ENCODE peak calls at places on chromosomes 4 and X, in eight cellular contexts. P is ovary, B is coronary artery, A is endothelial cell of umbilical vein, U is NB4, T is heart left ventricle, M is mammary epithelial cell, V is RWPE1. J is an unnamed sample.

GRCh38 chr4:5753766-5754528 is 42.9 kb downstream of the EVC start:
- DNase-seq in P (no peak), B (peak; percentile 71), A (peak; percentile 95), U (peak; percentile 23), T (no peak), M (peak; percentile 57), V (peak; percentile 70), J (no peak)

GRCh38 chr4:163166041-163166579 is 580 bp downstream of the NAF1 start:
- DNase-seq in P (peak; percentile 52), B (peak; percentile 79), A (peak; percentile 73), U (peak; percentile 62), T (peak; percentile 28), M (peak; percentile 55), V (peak; percentile 54), J (peak; percentile 52)

GRCh38 chr4:26701786-26702227 is 117.9 kb downstream of the TBC1D19 start:
- DNase-seq in P (no peak), B (no peak), A (no peak), U (no peak), T (no peak), M (no peak), V (no peak), J (no peak)

GRCh38 chr4:129140521-129140920 is 44.6 kb downstream of the C4orf33 start:
- DNase-seq in P (no peak), B (no peak), A (no peak), U (no peak), T (no peak), M (no peak), V (no peak), J (no peak)

GRCh38 chr4:13201241-13201640 is 282.9 kb downstream of the RAB28 start:
- DNase-seq in P (no peak), B (no peak), A (no peak), U (no peak), T (no peak), M (no peak), V (no peak), J (no peak)

GRCh38 chr4:126954537-126955291 is 678.0 kb upstream of the INTU start:
- DNase-seq in P (no peak), B (no peak), A (no peak), U (no peak), T (no peak), M (no peak), V (no peak), J (no peak)

GRCh38 chr4:1748465-1748995 is 27.2 kb downstream of the TACC3 start:
- DNase-seq in P (peak; percentile 56), B (no peak), A (peak; percentile 58), U (peak; percentile 92), T (peak; percentile 66), M (peak; percentile 29), V (peak; percentile 66), J (peak; percentile 73)

GRCh38 chr4:5469151-5469775 is 239.1 kb downstream of the EVC2 start:
- DNase-seq in P (no peak), B (no peak), A (no peak), U (no peak), T (no peak), M (no peak), V (no peak), J (no peak)

GRCh38 chr4:184598753-184599491 is 50.3 kb downstream of the CASP3 start:
- DNase-seq in P (no peak), B (no peak), A (no peak), U (no peak), T (no peak), M (no peak), V (no peak), J (no peak)

GRCh38 chr4:94036964-94037363 is 170.7 kb upstream of the SMARCAD1 start:
- DNase-seq in P (no peak), B (no peak), A (no peak), U (peak; percentile 3), T (no peak), M (no peak), V (no peak), J (no peak)

GRCh38 chr4:177005801-177006230 is 213.1 kb upstream of the VEGFC start:
- DNase-seq in P (no peak), B (no peak), A (peak; percentile 41), U (peak; percentile 66), T (no peak), M (peak; percentile 95), V (no peak), J (no peak)

GRCh38 chr4:6834867-6835266 is 52.3 kb downstream of the KIAA0232 start:
- DNase-seq in P (no peak), B (no peak), A (no peak), U (no peak), T (no peak), M (peak; percentile 64), V (peak; percentile 36), J (no peak)

GRCh38 chr4:47862297-47862696 is 24.4 kb upstream of the CORIN start:
- DNase-seq in P (no peak), B (no peak), A (no peak), U (no peak), T (no peak), M (no peak), V (no peak), J (no peak)

GRCh38 chrX:153347530-153347929 is 13.6 kb downstream of the ZNF275 start:
- DNase-seq in P (no peak), B (peak; percentile 49), A (no peak), U (no peak), T (no peak), M (no peak), V (no peak), J (peak; percentile 28)

GRCh38 chrX:153938226-153938786 is 3.5 kb upstream of the NAA10 start:
- DNase-seq in P (no peak), B (no peak), A (no peak), U (no peak), T (no peak), M (no peak), V (no peak), J (no peak)

GRCh38 chrX:2502668-2503519 is 2.1 kb upstream of the DHRSX start:
- DNase-seq in P (no peak), B (peak; percentile 47), A (no peak), U (peak; percentile 39), T (no peak), M (no peak), V (no peak), J (no peak)

GRCh38 chrX:1673337-1673736 is 58.5 kb downstream of the ASMT start:
- DNase-seq in P (no peak), B (no peak), A (peak; percentile 30), U (peak; percentile 49), T (no peak), M (no peak), V (no peak), J (no peak)

GRCh38 chr4:79334783-79335182 is 8.9 kb upstream of the NAA11 start:
- DNase-seq in P (no peak), B (no peak), A (no peak), U (no peak), T (no peak), M (no peak), V (no peak), J (no peak)

GRCh38 chrX:79572566-79572965 is 205.4 kb upstream of the ITM2A start:
- DNase-seq in P (no peak), B (no peak), A (no peak), U (no peak), T (no peak), M (no peak), V (no peak), J (no peak)

GRCh38 chrX:103404225-103405008 is 28.1 kb downstream of the BEX3 start:
- DNase-seq in P (peak; percentile 81), B (peak; percentile 82), A (peak; percentile 79), U (peak; percentile 22), T (peak; percentile 58), M (peak; percentile 48), V (peak; percentile 35), J (peak; percentile 70)

GRCh38 chr4:37981844-37982720 is 21.9 kb downstream of the PTTG2 start:
- DNase-seq in P (no peak), B (no peak), A (no peak), U (no peak), T (no peak), M (no peak), V (no peak), J (no peak)

GRCh38 chr4:86831262-86832090 is 17.7 kb downstream of the SLC10A6 start:
- DNase-seq in P (peak; percentile 65), B (no peak), A (no peak), U (no peak), T (no peak), M (peak; percentile 97), V (peak; percentile 89), J (no peak)
- TF ChIP-seq CTCF in P (no peak), B (no peak), A (no peak), U (no peak), T (no peak), M (no peak), V (no peak), J (no peak)

GRCh38 chrX:95346854-95347253 is 1337.8 kb upstream of the DIAPH2 start:
- DNase-seq in P (no peak), B (no peak), A (no peak), U (peak; percentile 9), T (no peak), M (peak; percentile 3), V (no peak), J (no peak)
- TF ChIP-seq CTCF in P (no peak), B (no peak), A (no peak), U (no peak), T (no peak), M (peak; percentile 39), V (no peak), J (no peak)

GRCh38 chr4:25142468-25142867 is 17.8 kb downstream of the SEPSECS start:
- DNase-seq in P (no peak), B (no peak), A (no peak), U (no peak), T (no peak), M (no peak), V (no peak), J (no peak)

GRCh38 chr4:25146076-25146475 is 14.2 kb downstream of the SEPSECS start:
- DNase-seq in P (no peak), B (no peak), A (no peak), U (no peak), T (no peak), M (no peak), V (no peak), J (no peak)

GRCh38 chr4:25141592-25141991 is 18.7 kb downstream of the SEPSECS start:
- DNase-seq in P (no peak), B (no peak), A (no peak), U (no peak), T (no peak), M (no peak), V (no peak), J (no peak)

DNA sequence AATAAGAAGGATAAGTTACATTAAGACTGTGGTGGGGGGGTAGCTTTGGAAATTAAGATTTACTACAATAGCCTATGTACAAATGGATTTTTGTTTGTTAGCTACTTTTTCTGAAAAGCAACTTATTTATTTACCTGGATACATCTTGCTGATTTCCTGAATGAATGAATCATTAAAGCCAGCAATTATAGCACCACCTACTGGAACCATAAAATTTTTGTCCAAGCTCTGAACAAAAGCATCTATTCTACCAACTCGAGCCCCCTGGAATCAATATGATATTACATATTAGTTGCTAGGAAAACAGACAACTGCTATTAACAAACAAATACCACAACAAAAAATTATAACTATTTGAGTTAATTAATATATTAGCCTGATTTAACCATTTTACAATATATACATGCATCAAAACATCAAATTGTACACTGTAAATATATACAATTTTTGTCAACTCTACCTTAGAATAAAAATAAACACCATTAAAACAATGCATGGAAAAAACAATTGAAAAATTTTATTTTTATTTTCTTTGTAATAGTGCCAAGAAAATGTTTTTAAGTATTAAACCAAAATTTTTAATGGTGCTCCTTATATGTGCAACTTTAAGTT is 15.3 kb downstream of the SEPSECS start:
- DNase-seq in P (no peak), B (no peak), A (peak; percentile 61), U (peak; percentile 51), T (no peak), M (no peak), V (peak; percentile 51), J (no peak)
- TF ChIP-seq CTCF in P (no peak), B (no peak), A (peak; percentile 37), U (peak; percentile 69), T (peak; percentile 75), M (peak; percentile 54), V (peak; percentile 74), J (no peak)

GRCh38 chr4:124322234-124322831 is 390.2 kb downstream of the ANKRD50 start:
- DNase-seq in P (no peak), B (no peak), A (peak; percentile 56), U (peak; percentile 44), T (no peak), M (peak; percentile 24), V (peak; percentile 17), J (no peak)
- TF ChIP-seq CTCF in P (peak; percentile 13), B (peak; percentile 45), A (peak; percentile 25), U (peak; percentile 6), T (peak; percentile 73), M (peak; percentile 42), V (peak; percentile 61), J (peak; percentile 43)

J was measured in lung.